ENCODE peak calls at places on chromosomes 13 and 19, in four cellular contexts. Q is K562, F is HepG2, O is H1. U is an unnamed sample.

GRCh38 chr13:46982856-46983582 is 86.2 kb upstream of the HTR2A start:
- DNase-seq in Q (no peak), F (no peak), O (no peak), U (no peak)

GRCh38 chr13:95067303-95067702 is 233.9 kb downstream of the ABCC4 start:
- DNase-seq in Q (no peak), F (no peak), O (no peak), U (no peak)

GRCh38 chr13:109884462-109884861 is 98.1 kb upstream of the IRS2 start:
- DNase-seq in Q (no peak), F (no peak), O (no peak), U (no peak)

GRCh38 chr19:51398096-51398704 is 7.8 kb upstream of the C19orf84 start:
- DNase-seq in Q (peak), F (peak), O (no peak), U (no peak)

GRCh38 chr13:113849546-113849945 is 14.3 kb downstream of the GAS6 start:
- DNase-seq in Q (no peak), F (no peak), O (no peak), U (no peak)

GRCh38 chr13:108923386-108924061 is 294.1 kb downstream of the MYO16 start:
- DNase-seq in Q (no peak), F (no peak), O (no peak), U (no peak)

GRCh38 chr13:110576070-110576394 is 14.5 kb upstream of the RAB20 start:
- DNase-seq in Q (no peak), F (no peak), O (no peak), U (no peak)

GRCh38 chr13:63124863-63125262 is 1709.2 kb upstream of the PCDH20 start:
- DNase-seq in Q (no peak), F (peak), O (no peak), U (peak)

GRCh38 chr13:31970237-31970930 is 61.2 kb upstream of the FRY start:
- DNase-seq in Q (no peak), F (no peak), O (no peak), U (no peak)

GRCh38 chr19:38880882-38881609 is 3.0 kb upstream of the RINL start:
- DNase-seq in Q (no peak), F (no peak), O (no peak), U (no peak)

GRCh38 chr13:112688560-112689497 is 1.0 kb upstream of the ATP11A start:
- DNase-seq in Q (peak), F (peak), O (peak), U (no peak)

GRCh38 chr19:8831832-8832131 is 322 bp downstream of the ZNF558 start:
- DNase-seq in Q (no peak), F (no peak), O (peak), U (no peak)

GRCh38 chr13:49098198-49098597 is 121.9 kb upstream of the MLNR start:
- DNase-seq in Q (peak), F (no peak), O (no peak), U (peak)

GRCh38 chr13:27393101-27393500 is 31.3 kb upstream of the GTF3A start:
- DNase-seq in Q (no peak), F (no peak), O (no peak), U (no peak)

GRCh38 chr19:38657633-38658222 is 10.3 kb downstream of the ACTN4 start:
- DNase-seq in Q (no peak), F (no peak), O (no peak), U (peak)

GRCh38 chr19:47781590-47782318 is 3.3 kb downstream of the SELENOW start:
- DNase-seq in Q (no peak), F (no peak), O (no peak), U (no peak)

GRCh38 chr13:29573190-29573589 is 22.3 kb downstream of the SLC7A1 start:
- DNase-seq in Q (no peak), F (no peak), O (no peak), U (no peak)

GRCh38 chr13:22000191-22000590 is 329.3 kb downstream of the FGF9 start:
- DNase-seq in Q (no peak), F (no peak), O (no peak), U (no peak)

GRCh38 chr13:66911411-66911939 is 318.7 kb downstream of the PCDH9 start:
- DNase-seq in Q (no peak), F (no peak), O (no peak), U (no peak)

GRCh38 chr19:1837625-1838105 is 10.6 kb downstream of the REXO1 start:
- DNase-seq in Q (peak), F (peak), O (peak), U (no peak)

GRCh38 chr13:98482476-98483444 is 94.1 kb downstream of the STK24 start:
- DNase-seq in Q (no peak), F (no peak), O (no peak), U (no peak)

GRCh38 chr19:10009269-10009665 is 1.0 kb downstream of the COL5A3 start:
- DNase-seq in Q (peak), F (no peak), O (peak), U (no peak)

GRCh38 chr13:88339271-88339741 is 668.1 kb downstream of the SLITRK5 start:
- DNase-seq in Q (no peak), F (no peak), O (no peak), U (no peak)

GRCh38 chr13:95569966-95570365 is 17.4 kb downstream of the CLDN10 start:
- DNase-seq in Q (no peak), F (no peak), O (no peak), U (no peak)

GRCh38 chr19:40743926-40744325 is 6.4 kb downstream of the ACTMAP start:
- DNase-seq in Q (no peak), F (no peak), O (no peak), U (no peak)

GRCh38 chr19:40740747-40741146 is 9.5 kb downstream of the ACTMAP start:
- DNase-seq in Q (no peak), F (no peak), O (no peak), U (no peak)

GRCh38 chr19:40742477-40742876 is 7.8 kb downstream of the ACTMAP start:
- DNase-seq in Q (no peak), F (no peak), O (no peak), U (no peak)

GRCh38 chr19:40739871-40740703 is 10.2 kb downstream of the ACTMAP start:
- DNase-seq in Q (no peak), F (no peak), O (no peak), U (no peak)

DNA sequence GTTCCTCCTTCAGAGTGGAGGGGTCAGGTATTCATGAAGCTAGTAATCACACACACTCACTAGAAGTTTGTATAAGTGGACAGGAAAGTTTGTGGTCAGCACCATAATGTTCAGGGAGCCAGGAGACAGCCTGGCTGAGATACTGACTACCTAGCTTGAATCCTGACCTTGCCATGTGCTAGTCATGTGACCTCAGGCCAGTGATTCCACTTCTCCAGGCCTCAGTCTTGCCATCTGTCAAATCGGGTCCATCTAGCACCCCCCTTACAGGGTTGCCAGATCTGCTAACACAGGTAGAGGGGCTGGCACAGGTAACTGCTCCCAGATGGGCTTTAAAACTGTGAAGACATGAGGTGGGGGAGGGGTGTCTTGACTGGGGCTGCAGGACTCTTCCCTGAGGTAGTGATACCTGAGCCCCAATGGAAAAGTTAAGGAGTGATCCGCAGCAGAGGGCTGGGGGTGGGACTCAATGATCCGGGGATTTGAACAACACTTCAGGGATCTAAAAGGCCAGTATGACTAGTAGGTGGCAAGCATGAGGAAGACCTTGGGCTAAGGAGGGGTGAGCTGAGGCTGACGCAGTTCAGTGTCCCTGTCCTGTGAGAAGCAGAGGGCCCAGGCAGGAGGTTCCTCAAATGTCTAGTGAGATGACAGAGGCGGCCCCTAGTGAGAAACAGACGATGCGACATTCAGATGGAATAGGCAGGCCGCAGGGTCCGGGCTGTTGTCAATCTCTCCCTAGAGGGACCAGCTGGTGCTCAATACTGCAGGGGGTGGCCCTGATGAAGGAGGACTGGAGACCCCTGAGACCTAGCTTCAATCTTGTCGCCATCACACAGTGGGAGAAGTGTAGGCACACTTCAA is 8.5 kb downstream of the ACTMAP start:
- DNase-seq in Q (peak), F (no peak), O (no peak), U (no peak)
- TF ChIP-seq SIN3A in Q (no peak), F (no peak), O (no peak), U (no peak)

GRCh38 chr19:40367577-40368434 is 19.3 kb downstream of the PLD3 start:
- DNase-seq in Q (no peak), F (no peak), O (no peak), U (no peak)

GRCh38 chr19:40365010-40365409 is 16.5 kb downstream of the PLD3 start:
- DNase-seq in Q (no peak), F (no peak), O (no peak), U (no peak)

GRCh38 chr19:40365613-40366401 is 17.3 kb downstream of the PLD3 start:
- DNase-seq in Q (peak), F (no peak), O (peak), U (no peak)

GRCh38 chr19:40369797-40370196 is 20.2 kb downstream of the HIPK4 start:
- DNase-seq in Q (no peak), F (no peak), O (no peak), U (no peak)

DNA sequence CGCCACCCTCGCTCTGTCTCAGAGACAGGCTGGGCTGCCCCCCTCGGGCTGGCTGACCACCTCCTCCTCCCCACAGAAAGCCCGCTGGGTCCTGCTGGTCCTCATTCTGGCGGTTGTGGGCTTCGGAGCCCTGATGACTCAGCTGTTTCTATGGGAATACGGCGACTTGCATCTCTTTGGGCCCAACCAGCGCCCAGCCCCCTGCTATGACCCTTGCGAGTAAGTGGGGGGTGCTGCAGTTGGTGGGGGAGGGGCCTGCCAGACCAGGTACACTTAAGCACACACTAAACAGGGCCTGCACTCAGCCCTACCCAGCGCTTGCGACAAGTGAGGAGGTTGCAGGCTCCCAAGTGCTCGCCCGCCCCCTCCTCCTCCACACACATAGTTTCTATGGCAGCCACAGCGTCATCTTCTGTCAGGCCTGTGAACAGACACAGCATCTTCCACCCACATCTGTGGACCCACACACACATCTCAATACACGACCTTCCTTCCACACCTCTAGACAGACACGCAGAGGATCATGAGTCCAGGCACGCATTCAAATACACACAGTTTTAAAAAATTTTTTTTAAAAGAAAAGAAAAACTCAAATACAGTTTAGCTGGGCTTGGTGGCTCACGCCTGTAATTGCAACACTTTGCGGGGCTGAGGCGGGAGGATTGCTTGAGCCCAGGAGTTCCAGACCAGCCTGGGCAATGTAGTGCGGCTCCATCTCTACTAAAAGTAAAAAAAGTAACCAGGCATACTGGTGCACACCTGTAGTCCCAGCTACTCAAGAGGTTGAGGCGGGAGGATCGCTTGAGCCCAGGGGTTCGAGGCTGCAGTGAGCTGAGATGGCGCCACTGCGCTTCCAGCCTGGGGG is 18.4 kb downstream of the PLD3 start:
- DNase-seq in Q (peak), F (no peak), O (peak), U (no peak)
- TF ChIP-seq FOSL1 in Q (no peak), F (no peak), O (no peak), U (no peak)

GRCh38 chr19:13840751-13841338 is 36.1 kb upstream of the NANOS3 start:
- DNase-seq in Q (no peak), F (no peak), O (no peak), U (no peak)
- H2AFZ ChIP-seq in Q (no peak), F (no peak), O (no peak), U (no peak)

DNA sequence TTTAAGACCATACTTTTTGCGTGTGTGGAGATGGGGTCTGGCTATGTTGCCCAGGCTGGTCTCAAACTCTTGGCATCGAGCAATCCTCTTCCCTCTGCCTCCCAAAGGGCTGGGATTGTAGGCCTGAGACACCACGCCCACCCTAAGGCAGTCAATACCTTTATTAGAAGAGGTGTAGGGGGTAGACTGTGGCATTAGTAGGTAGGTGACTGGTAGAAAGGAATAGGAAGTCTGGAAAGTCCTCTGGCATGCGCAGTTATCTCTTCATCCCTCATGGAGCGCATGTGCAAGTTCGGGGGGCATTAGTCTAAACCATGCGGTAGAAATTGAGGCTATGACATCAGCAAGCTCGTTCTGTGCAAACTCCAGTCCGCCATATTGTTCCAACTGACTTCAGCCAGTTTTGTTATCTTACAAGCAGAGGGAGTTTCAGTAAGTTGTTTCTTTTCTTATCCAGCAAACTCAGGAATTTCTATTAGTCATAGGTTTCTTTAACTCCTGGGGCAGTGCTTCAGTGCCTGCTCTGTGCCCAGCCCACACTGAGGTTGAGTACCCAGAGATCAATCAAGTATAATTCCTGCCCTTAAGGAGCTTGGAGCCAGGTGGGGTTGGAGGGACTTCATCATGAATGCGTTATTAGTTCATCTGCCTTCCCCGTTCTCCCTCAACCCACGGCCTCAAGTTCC is 7.3 kb upstream of the RANBP3 start:
- DNase-seq in Q (peak), F (no peak), O (no peak), U (no peak)
- TF ChIP-seq SIN3A in Q (no peak), F (no peak), O (no peak), U (no peak)

GRCh38 chr13:30752201-30752797 is 17.0 kb downstream of the ALOX5AP start:
- DNase-seq in Q (no peak), F (no peak), O (no peak), U (no peak)
- TF ChIP-seq FOSL1 in Q (no peak), F (no peak), O (no peak), U (no peak)

GRCh38 chr19:7788178-7788932 is 25.3 kb downstream of the CLEC4M start:
- DNase-seq in Q (no peak), F (no peak), O (peak), U (no peak)

GRCh38 chr19:7788933-7789323 is 25.9 kb downstream of the CLEC4M start:
- DNase-seq in Q (no peak), F (no peak), O (peak), U (no peak)

GRCh38 chr19:7787141-7787540 is 24.1 kb downstream of the CLEC4M start:
- DNase-seq in Q (no peak), F (no peak), O (peak), U (no peak)

GRCh38 chr19:7789447-7789846 is 26.4 kb downstream of the CLEC4M start:
- DNase-seq in Q (no peak), F (no peak), O (peak), U (no peak)

DNA sequence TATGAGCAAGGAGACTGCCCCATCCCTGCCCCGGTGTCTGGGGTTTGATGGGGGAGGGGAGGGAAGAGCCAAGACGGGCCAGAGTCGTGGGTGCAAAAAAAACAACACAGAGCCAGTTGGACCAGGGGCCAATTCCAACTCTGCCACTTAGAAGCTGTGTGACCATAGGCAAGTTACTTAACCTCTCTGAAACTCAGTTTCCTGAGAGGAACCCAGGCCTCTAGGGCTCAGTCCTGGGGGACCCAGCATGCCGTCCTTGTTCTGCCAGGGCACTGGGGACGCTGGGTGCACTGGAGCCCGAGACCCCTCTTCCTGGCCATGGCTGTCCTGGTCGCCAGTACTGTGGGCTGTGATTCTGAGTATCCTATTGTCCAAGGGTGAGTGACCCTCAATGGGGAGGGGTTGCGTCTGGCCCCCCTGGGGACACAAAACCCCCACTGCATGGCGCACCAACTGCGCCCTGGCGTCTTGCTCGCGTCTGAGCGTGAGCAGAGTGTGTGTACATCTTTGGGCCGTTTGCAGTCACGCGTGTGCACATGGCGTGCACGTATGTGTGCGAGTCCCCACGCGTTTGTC is 24.6 kb downstream of the CLEC4M start:
- DNase-seq in Q (no peak), F (no peak), O (peak), U (no peak)
- H2AFZ ChIP-seq in Q (no peak), F (no peak), O (no peak), U (no peak)

DNA sequence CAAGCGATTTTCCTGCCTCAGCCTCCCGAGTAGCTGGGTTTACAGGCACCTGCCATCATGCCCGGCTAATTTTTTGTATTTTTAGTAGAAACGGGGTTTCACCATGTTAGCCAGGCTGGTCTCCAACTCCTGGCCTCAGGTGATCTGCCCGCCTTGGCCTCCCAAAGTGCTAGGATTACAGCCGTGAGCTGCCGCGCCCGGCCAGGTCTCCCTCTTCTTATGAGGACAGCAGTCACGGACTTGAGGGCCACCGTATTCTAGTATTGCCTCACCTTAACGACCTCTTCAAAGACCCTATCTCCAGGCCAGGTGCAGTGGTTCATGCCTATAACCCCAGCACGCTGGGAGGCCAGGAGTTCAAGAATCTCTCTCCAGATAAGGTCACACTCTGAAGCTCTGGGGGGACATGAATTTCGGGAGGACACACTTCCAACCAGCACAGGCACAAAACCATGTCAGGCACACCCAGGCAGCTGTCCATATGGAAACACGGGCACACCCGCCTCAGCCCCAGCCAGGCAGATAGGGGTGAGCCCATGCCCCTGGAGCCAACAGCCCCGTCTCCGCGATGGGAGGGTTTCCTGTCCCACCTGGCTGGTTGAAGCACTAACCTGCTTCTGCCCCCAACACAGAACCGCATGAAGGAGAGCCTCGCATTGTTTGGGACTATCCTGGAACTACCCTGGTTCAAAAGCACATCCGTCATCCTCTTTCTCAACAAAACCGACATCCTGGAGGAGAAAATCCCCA is 21.3 kb upstream of the S1PR4 start:
- DNase-seq in Q (no peak), F (no peak), O (no peak), U (no peak)
- TF ChIP-seq SIN3A in Q (no peak), F (no peak), O (no peak), U (no peak)

DNA sequence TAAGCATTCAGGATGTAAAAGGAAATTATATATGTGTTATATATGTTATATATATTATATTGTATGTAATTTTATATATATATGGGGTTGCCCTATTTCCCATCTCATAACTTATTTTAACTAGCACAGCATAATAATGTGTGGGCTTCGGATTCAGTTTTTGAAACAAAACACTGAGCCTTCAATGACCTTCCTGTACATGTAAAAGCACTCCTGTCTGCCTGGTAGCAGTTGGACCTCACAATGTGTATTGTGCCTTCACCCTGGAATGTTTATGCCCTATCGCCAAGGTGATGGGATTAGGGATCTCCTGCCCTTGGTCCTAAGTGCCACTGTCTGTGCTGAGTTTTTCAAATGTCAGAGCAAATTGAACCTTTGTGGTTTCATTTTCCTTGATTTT is 968.8 kb downstream of the TUBA3C start:
- DNase-seq in Q (no peak), F (peak), O (no peak), U (no peak)
- TF ChIP-seq FOSL1 in Q (no peak), F (no peak), O (no peak), U (no peak)

GRCh38 chr19:34179066-34179465 is 6.8 kb downstream of the LSM14A start:
- DNase-seq in Q (no peak), F (no peak), O (no peak), U (no peak)
- H2AFZ ChIP-seq in Q (no peak), F (no peak), O (no peak), U (no peak)